ENCODE peak calls at places on chromosomes 5 and 9, in nine cellular contexts. Y is heart right ventricle, M is AG09319, Z is iPS-NIHi11, U is neural crest cell, K is WERI-Rb-1, I is NCI-H1092 treated with DMSO at 0.1 percent for 48 hours, R is upper lobe of left lung, S is HepG2. D is an unnamed sample.

GRCh38 chr9:115883467-115884329 is 269.9 kb upstream of the PAPPA start:
- DNase-seq in Y (no peak), M (peak), Z (peak), U (peak), K (peak), I (peak), R (peak), S (peak), D (no peak)

GRCh38 chr9:19618816-19619215 is 170.0 kb downstream of the SLC24A2 start:
- DNase-seq in Y (no peak), M (no peak), Z (no peak), U (no peak), K (no peak), I (peak), R (no peak), S (no peak), D (no peak)

GRCh38 chr5:17428176-17428800 is 69.7 kb upstream of the TAF11L2 start:
- DNase-seq in Y (no peak), M (no peak), Z (no peak), U (no peak), K (no peak), I (no peak), R (no peak), S (no peak), D (no peak)

GRCh38 chr9:131815971-131816873 is 76.3 kb upstream of the RAPGEF1 start:
- DNase-seq in Y (no peak), M (no peak), Z (no peak), U (no peak), K (no peak), I (peak), R (no peak), S (no peak), D (no peak)

GRCh38 chr9:38384990-38385848 is 7.3 kb upstream of the ALDH1B1 start:
- DNase-seq in Y (no peak), M (no peak), Z (no peak), U (no peak), K (no peak), I (no peak), R (no peak), S (no peak), D (no peak)

GRCh38 chr5:1246711-1247431 is 21.7 kb downstream of the SLC6A18 start:
- DNase-seq in Y (peak), M (no peak), Z (peak), U (peak), K (no peak), I (peak), R (no peak), S (peak), D (no peak)

GRCh38 chr9:125700791-125701190 is 6.2 kb downstream of the MAPKAP1 start:
- DNase-seq in Y (no peak), M (no peak), Z (peak), U (no peak), K (no peak), I (no peak), R (no peak), S (no peak), D (no peak)

GRCh38 chr5:10701567-10702039 is 59.4 kb downstream of the DAP start:
- DNase-seq in Y (no peak), M (no peak), Z (peak), U (peak), K (peak), I (peak), R (no peak), S (peak), D (peak)

GRCh38 chr5:127555826-127556225 is 38.4 kb downstream of the PRRC1 start:
- DNase-seq in Y (no peak), M (no peak), Z (no peak), U (no peak), K (no peak), I (no peak), R (no peak), S (no peak), D (no peak)

GRCh38 chr9:33161589-33162132 is 5.5 kb downstream of the B4GALT1 start:
- DNase-seq in Y (no peak), M (no peak), Z (no peak), U (no peak), K (peak), I (no peak), R (peak), S (no peak), D (peak)

GRCh38 chr9:81791076-81791475 is 101.7 kb upstream of the TLE1 start:
- DNase-seq in Y (no peak), M (no peak), Z (no peak), U (no peak), K (peak), I (no peak), R (no peak), S (no peak), D (no peak)

GRCh38 chr9:136578915-136579637 is 33.2 kb upstream of the NOTCH1 start:
- DNase-seq in Y (peak), M (no peak), Z (peak), U (no peak), K (no peak), I (no peak), R (no peak), S (no peak), D (no peak)

GRCh38 chr9:94817291-94818195 is 91.0 kb downstream of the AOPEP start:
- DNase-seq in Y (no peak), M (no peak), Z (no peak), U (no peak), K (no peak), I (no peak), R (no peak), S (no peak), D (no peak)

GRCh38 chr5:56815657-56816545 is 552 bp downstream of the MAP3K1 start:
- DNase-seq in Y (peak), M (no peak), Z (peak), U (no peak), K (peak), I (peak), R (peak), S (no peak), D (no peak)

GRCh38 chr5:39211773-39212172 is 7.6 kb downstream of the FYB1 start:
- DNase-seq in Y (no peak), M (no peak), Z (no peak), U (no peak), K (no peak), I (no peak), R (no peak), S (no peak), D (no peak)

GRCh38 chr5:11105706-11106105 is 344.7 kb upstream of the DAP start:
- DNase-seq in Y (no peak), M (no peak), Z (no peak), U (no peak), K (peak), I (no peak), R (no peak), S (no peak), D (no peak)

GRCh38 chr9:124629600-124629999 is 122.4 kb upstream of the NR5A1 start:
- DNase-seq in Y (no peak), M (no peak), Z (no peak), U (no peak), K (no peak), I (no peak), R (no peak), S (no peak), D (no peak)

GRCh38 chr5:138033916-138034315 is 1.0 kb upstream of the FAM13B start:
- DNase-seq in Y (no peak), M (no peak), Z (no peak), U (no peak), K (no peak), I (no peak), R (no peak), S (no peak), D (no peak)